ENCODE peak calls at places on chromosomes 1 and 21, in five cellular contexts. A is GM13976; Y is activated CD8-positive, alpha-beta memory T cell treated with anti-CD3 and anti-CD28 coated beads for 4 hours; B is fibroblast of villous mesenchyme; F is dermis microvascular lymphatic vessel endothelial cell. U is an unnamed sample.

GRCh38 chr1:115811140-115811828 is 29.6 kb downstream of the NHLH2 start:
- DNase-seq in Y (no peak), A (no peak), F (no peak), B (peak), U (no peak)

GRCh38 chr1:231724876-231725647 is 98.5 kb downstream of the DISC1 start:
- DNase-seq in F (peak), A (peak), Y (no peak), B (peak), U (no peak)

GRCh38 chr1:161179698-161180097 is 2.4 kb upstream of the B4GALT3 start:
- DNase-seq in B (no peak), A (no peak), Y (no peak), F (no peak), U (no peak)

GRCh38 chr1:23756676-23757075 is 13.4 kb downstream of the ELOA start:
- DNase-seq in A (no peak), B (peak), F (no peak), Y (no peak), U (no peak)

GRCh38 chr21:44935533-44935927 is 4.3 kb upstream of the SLX9 start:
- DNase-seq in A (no peak), F (no peak), B (no peak), Y (no peak), U (no peak)

GRCh38 chr1:18631496-18632217 is 1.0 kb downstream of the PAX7 start:
- DNase-seq in Y (no peak), B (no peak), F (no peak), A (no peak), U (no peak)

GRCh38 chr1:209800984-209801834 is 4.7 kb downstream of the IRF6 start:
- DNase-seq in Y (no peak), B (no peak), F (peak), A (no peak), U (no peak)

GRCh38 chr1:21174638-21175323 is 1.9 kb downstream of the EIF4G3 start:
- DNase-seq in A (no peak), B (peak), F (peak), Y (no peak), U (no peak)

GRCh38 chr1:9194024-9194423 is 40.5 kb upstream of the H6PD start:
- DNase-seq in F (no peak), B (no peak), A (no peak), Y (no peak), U (no peak)

GRCh38 chr1:93753766-93754763 is 72.4 kb upstream of the BCAR3 start:
- DNase-seq in B (peak), F (peak), Y (no peak), A (no peak), U (no peak)

GRCh38 chr1:146012703-146013565 is 8.6 kb downstream of the HJV start:
- DNase-seq in F (peak), B (peak), Y (no peak), A (peak), U (peak)

GRCh38 chr1:2097386-2098300 is 47.4 kb downstream of the PRKCZ start:
- DNase-seq in F (no peak), A (no peak), B (no peak), Y (no peak), U (no peak)

GRCh38 chr21:40830836-40831235 is 16.1 kb downstream of the DSCAM start:
- DNase-seq in F (no peak), B (no peak), Y (no peak), A (no peak), U (no peak)

GRCh38 chr1:98557808-98558390 is 103.6 kb upstream of the SNX7 start:
- DNase-seq in Y (no peak), A (no peak), F (no peak), B (no peak), U (no peak)

GRCh38 chr21:37207441-37208009 is 59.6 kb downstream of the VPS26C start:
- DNase-seq in F (no peak), Y (no peak), A (peak), B (peak), U (no peak)

GRCh38 chr1:106406114-106406513 is 650.4 kb upstream of the PRMT6 start:
- DNase-seq in B (no peak), Y (no peak), F (no peak), A (no peak), U (no peak)

U was measured in activated naive CD8-positive, alpha-beta T cell treated with anti-CD3 and anti-CD28 coated beads, Interleukin-2, amount 50 U/mL, for 16 hours.